ENCODE peak calls at places on chromosomes 3 and 15, in seven cellular contexts. One of them, this sample, is unnamed. For H3K4me1 and H3K36me3, the result is how much of the 10 kb centered on the place peaks cover.

GRCh38 chr3:9862391-9863235 is 17.4 kb downstream of the CIDEC start:
- DNase-seq in GM23338: peak
- DNase-seq in adipocyte: peak
- DNase-seq in neuronal stem cell: peak
- DNase-seq in heart right ventricle: peak
- DNase-seq in colonic mucosa: peak
- DNase-seq in psoas muscle: peak
- DNase-seq in this sample: peak

GRCh38 chr15:47331796-47332480 is 385.4 kb upstream of the SEMA6D start:
- DNase-seq in heart right ventricle: no peak
- DNase-seq in GM23338: no peak
- DNase-seq in colonic mucosa: no peak
- DNase-seq in psoas muscle: no peak
- DNase-seq in adipocyte: peak
- DNase-seq in neuronal stem cell: no peak
- DNase-seq in this sample: no peak

GRCh38 chr3:18597919-18598318 is 172.8 kb upstream of the SATB1 start:
- DNase-seq in adipocyte: no peak
- DNase-seq in GM23338: no peak
- DNase-seq in neuronal stem cell: no peak
- DNase-seq in heart right ventricle: no peak
- DNase-seq in psoas muscle: no peak
- DNase-seq in colonic mucosa: no peak
- DNase-seq in this sample: no peak

GRCh38 chr3:149886957-149887356 is 73.9 kb downstream of the RNF13 start:
- DNase-seq in adipocyte: no peak
- DNase-seq in psoas muscle: no peak
- DNase-seq in GM23338: peak
- DNase-seq in colonic mucosa: no peak
- DNase-seq in heart right ventricle: no peak
- DNase-seq in neuronal stem cell: no peak
- DNase-seq in this sample: no peak

GRCh38 chr15:40909662-40910625 is 15.7 kb downstream of the VPS18 start:
- DNase-seq in psoas muscle: peak
- DNase-seq in neuronal stem cell: no peak
- DNase-seq in heart right ventricle: no peak
- DNase-seq in colonic mucosa: no peak
- DNase-seq in adipocyte: peak
- DNase-seq in GM23338: no peak
- DNase-seq in this sample: no peak

GRCh38 chr15:77168616-77169015 is 97.7 kb upstream of the TSPAN3 start:
- DNase-seq in colonic mucosa: no peak
- DNase-seq in neuronal stem cell: no peak
- DNase-seq in psoas muscle: no peak
- DNase-seq in heart right ventricle: no peak
- DNase-seq in adipocyte: peak
- DNase-seq in GM23338: no peak
- DNase-seq in this sample: no peak

GRCh38 chr3:77602722-77603121 is 562.8 kb downstream of the ROBO2 start:
- DNase-seq in adipocyte: no peak
- DNase-seq in psoas muscle: no peak
- DNase-seq in neuronal stem cell: no peak
- DNase-seq in GM23338: no peak
- DNase-seq in heart right ventricle: no peak
- DNase-seq in colonic mucosa: no peak
- DNase-seq in this sample: no peak

GRCh38 chr3:161042023-161042501 is 63.1 kb downstream of the B3GALNT1 start:
- DNase-seq in colonic mucosa: no peak
- DNase-seq in heart right ventricle: no peak
- DNase-seq in neuronal stem cell: no peak
- DNase-seq in adipocyte: peak
- DNase-seq in GM23338: no peak
- DNase-seq in psoas muscle: no peak
- DNase-seq in this sample: no peak

GRCh38 chr3:5160926-5161858 is 26.3 kb upstream of the EDEM1 start:
- DNase-seq in colonic mucosa: no peak
- DNase-seq in heart right ventricle: no peak
- DNase-seq in neuronal stem cell: no peak
- DNase-seq in GM23338: peak
- DNase-seq in psoas muscle: no peak
- DNase-seq in adipocyte: peak
- DNase-seq in this sample: no peak

GRCh38 chr3:33541918-33542317 is 101.7 kb upstream of the UBP1 start:
- DNase-seq in GM23338: no peak
- DNase-seq in adipocyte: peak
- DNase-seq in neuronal stem cell: no peak
- DNase-seq in psoas muscle: no peak
- DNase-seq in colonic mucosa: no peak
- DNase-seq in heart right ventricle: no peak
- DNase-seq in this sample: no peak

GRCh38 chr3:130242850-130243569 is 102.5 kb upstream of the COL6A5 start:
- DNase-seq in adipocyte: peak
- DNase-seq in neuronal stem cell: no peak
- DNase-seq in psoas muscle: no peak
- DNase-seq in GM23338: no peak
- DNase-seq in colonic mucosa: no peak
- DNase-seq in heart right ventricle: no peak
- DNase-seq in this sample: no peak

GRCh38 chr3:57130426-57131209 is 34.5 kb downstream of the IL17RD start:
- DNase-seq in psoas muscle: no peak
- DNase-seq in colonic mucosa: no peak
- DNase-seq in adipocyte: no peak
- DNase-seq in heart right ventricle: peak
- DNase-seq in GM23338: peak
- DNase-seq in neuronal stem cell: peak
- DNase-seq in this sample: no peak

GRCh38 chr3:170651260-170651845 is 65.5 kb upstream of the SLC7A14 start:
- DNase-seq in neuronal stem cell: no peak
- DNase-seq in heart right ventricle: no peak
- DNase-seq in psoas muscle: no peak
- DNase-seq in GM23338: no peak
- DNase-seq in adipocyte: no peak
- DNase-seq in colonic mucosa: no peak
- DNase-seq in this sample: no peak

GRCh38 chr3:100044369-100044768 is 69.9 kb downstream of the FILIP1L start:
- DNase-seq in heart right ventricle: no peak
- DNase-seq in neuronal stem cell: no peak
- DNase-seq in colonic mucosa: no peak
- DNase-seq in GM23338: no peak
- DNase-seq in adipocyte: no peak
- DNase-seq in psoas muscle: no peak
- DNase-seq in this sample: no peak

GRCh38 chr15:62889734-62890505 is 152.6 kb upstream of the TPM1 start:
- DNase-seq in neuronal stem cell: no peak
- DNase-seq in heart right ventricle: no peak
- DNase-seq in adipocyte: peak
- DNase-seq in psoas muscle: peak
- DNase-seq in colonic mucosa: peak
- DNase-seq in GM23338: no peak
- DNase-seq in this sample: no peak

GRCh38 chr15:62112616-62113593 is 46.1 kb downstream of the C2CD4A start:
- DNase-seq in heart right ventricle: no peak
- DNase-seq in colonic mucosa: no peak
- DNase-seq in GM23338: no peak
- DNase-seq in adipocyte: peak
- DNase-seq in neuronal stem cell: no peak
- DNase-seq in psoas muscle: no peak
- DNase-seq in this sample: no peak

GRCh38 chr3:101512521-101513418 is at the start of gene SENP7:
- DNase-seq in neuronal stem cell: peak
- DNase-seq in psoas muscle: peak
- DNase-seq in adipocyte: peak
- DNase-seq in colonic mucosa: peak
- DNase-seq in heart right ventricle: peak
- DNase-seq in GM23338: peak
- DNase-seq in this sample: peak

GRCh38 chr3:152309535-152310317 is 41.0 kb downstream of the MBNL1 start:
- DNase-seq in colonic mucosa: no peak
- DNase-seq in psoas muscle: no peak
- DNase-seq in GM23338: no peak
- DNase-seq in neuronal stem cell: no peak
- DNase-seq in adipocyte: peak
- DNase-seq in heart right ventricle: no peak
- DNase-seq in this sample: no peak

GRCh38 chr3:152305075-152305474 is 36.3 kb downstream of the MBNL1 start:
- DNase-seq in colonic mucosa: no peak
- DNase-seq in neuronal stem cell: no peak
- DNase-seq in adipocyte: no peak
- DNase-seq in GM23338: peak
- DNase-seq in heart right ventricle: no peak
- DNase-seq in psoas muscle: no peak
- DNase-seq in this sample: no peak

GRCh38 chr3:152307829-152308474 is 39.2 kb downstream of the MBNL1 start:
- DNase-seq in colonic mucosa: peak
- DNase-seq in adipocyte: no peak
- DNase-seq in psoas muscle: no peak
- DNase-seq in heart right ventricle: no peak
- DNase-seq in neuronal stem cell: no peak
- DNase-seq in GM23338: peak
- DNase-seq in this sample: no peak

GRCh38 chr3:152308475-152308844 is 39.7 kb downstream of the MBNL1 start:
- DNase-seq in adipocyte: no peak
- DNase-seq in GM23338: no peak
- DNase-seq in colonic mucosa: no peak
- DNase-seq in heart right ventricle: no peak
- DNase-seq in neuronal stem cell: no peak
- DNase-seq in psoas muscle: no peak
- DNase-seq in this sample: no peak

DNA sequence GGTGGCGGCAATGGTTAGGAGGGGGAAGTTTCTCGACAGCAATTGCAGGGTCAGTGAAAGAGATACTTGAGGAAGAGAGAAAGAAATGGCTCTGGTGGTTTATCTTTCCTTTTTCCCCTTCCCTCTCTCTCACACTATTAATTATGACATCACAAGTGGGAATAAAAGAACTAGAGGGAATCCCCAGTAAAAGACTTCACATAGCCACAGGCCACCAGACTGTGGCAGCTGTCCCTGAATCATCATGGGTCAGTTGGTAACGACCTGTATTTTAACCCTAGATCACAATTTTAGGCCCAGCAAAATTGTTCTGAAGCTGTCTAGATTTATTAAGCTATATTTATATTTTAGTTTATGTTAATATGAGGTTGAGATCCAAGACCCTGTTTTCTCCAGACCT is 40.3 kb downstream of the MBNL1 start:
- DNase-seq in colonic mucosa: no peak
- DNase-seq in psoas muscle: no peak
- DNase-seq in neuronal stem cell: no peak
- DNase-seq in heart right ventricle: no peak
- DNase-seq in adipocyte: no peak
- DNase-seq in GM23338: no peak
- DNase-seq in this sample: no peak
- H3K4me1 ChIP-seq in colonic mucosa: under half
- H3K4me1 ChIP-seq in psoas muscle: half or more
- H3K4me1 ChIP-seq in neuronal stem cell: under half
- H3K4me1 ChIP-seq in heart right ventricle: half or more
- H3K4me1 ChIP-seq in adipocyte: half or more
- H3K4me1 ChIP-seq in GM23338: under half
- H3K4me1 ChIP-seq in this sample: under half

GRCh38 chr15:78527325-78527724 is 12.9 kb upstream of the PSMA4 start:
- DNase-seq in heart right ventricle: no peak
- DNase-seq in adipocyte: no peak
- DNase-seq in neuronal stem cell: no peak
- DNase-seq in GM23338: no peak
- DNase-seq in psoas muscle: no peak
- DNase-seq in colonic mucosa: no peak
- DNase-seq in this sample: no peak
- H3K4me3 ChIP-seq in heart right ventricle: no peak
- H3K4me3 ChIP-seq in adipocyte: no peak
- H3K4me3 ChIP-seq in neuronal stem cell: no peak
- H3K4me3 ChIP-seq in GM23338: no peak
- H3K4me3 ChIP-seq in psoas muscle: no peak
- H3K4me3 ChIP-seq in colonic mucosa: no peak
- H3K4me3 ChIP-seq in this sample: no peak

DNA sequence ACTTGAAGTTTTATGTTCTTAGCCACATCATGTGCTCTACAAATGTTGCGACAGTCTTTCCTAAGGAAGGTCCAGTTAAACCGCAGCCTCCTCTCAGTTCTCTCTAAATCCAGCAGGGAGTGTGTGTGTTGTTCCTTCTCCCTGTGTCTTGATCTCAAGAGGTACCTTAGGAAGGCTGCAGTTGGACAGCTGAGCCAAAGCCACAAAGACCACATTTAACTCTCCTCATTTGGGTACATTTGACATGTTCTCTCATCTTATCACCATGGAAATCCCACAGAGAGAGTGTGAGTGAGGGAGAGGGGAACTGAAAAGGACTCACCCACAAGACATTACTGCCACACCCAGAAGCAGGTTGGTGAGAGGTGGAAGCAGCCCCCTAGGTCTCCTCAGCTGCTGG is 79.5 kb downstream of the CD200R1L start:
- DNase-seq in colonic mucosa: no peak
- DNase-seq in heart right ventricle: no peak
- DNase-seq in neuronal stem cell: no peak
- DNase-seq in psoas muscle: no peak
- DNase-seq in GM23338: no peak
- DNase-seq in adipocyte: peak
- DNase-seq in this sample: no peak
- H3K36me3 ChIP-seq in colonic mucosa: under half
- H3K36me3 ChIP-seq in heart right ventricle: under half
- H3K36me3 ChIP-seq in neuronal stem cell: under half
- H3K36me3 ChIP-seq in psoas muscle: under half
- H3K36me3 ChIP-seq in GM23338: under half
- H3K36me3 ChIP-seq in adipocyte: under half
- H3K36me3 ChIP-seq in this sample: under half

GRCh38 chr3:55245391-55245790 is 241.7 kb downstream of the WNT5A start:
- DNase-seq in heart right ventricle: no peak
- DNase-seq in GM23338: no peak
- DNase-seq in adipocyte: no peak
- DNase-seq in colonic mucosa: no peak
- DNase-seq in neuronal stem cell: no peak
- DNase-seq in psoas muscle: no peak
- DNase-seq in this sample: no peak
- H3K4me1 ChIP-seq in heart right ventricle: under half
- H3K4me1 ChIP-seq in GM23338: under half
- H3K4me1 ChIP-seq in adipocyte: under half
- H3K4me1 ChIP-seq in colonic mucosa: under half
- H3K4me1 ChIP-seq in neuronal stem cell: under half
- H3K4me1 ChIP-seq in psoas muscle: under half
- H3K4me1 ChIP-seq in this sample: under half

GRCh38 chr3:86787091-86787490 is 203.9 kb downstream of the VGLL3 start:
- DNase-seq in heart right ventricle: no peak
- DNase-seq in neuronal stem cell: no peak
- DNase-seq in GM23338: peak
- DNase-seq in colonic mucosa: no peak
- DNase-seq in psoas muscle: no peak
- DNase-seq in adipocyte: peak
- DNase-seq in this sample: no peak
- H3K4me3 ChIP-seq in heart right ventricle: no peak
- H3K4me3 ChIP-seq in neuronal stem cell: no peak
- H3K4me3 ChIP-seq in GM23338: no peak
- H3K4me3 ChIP-seq in colonic mucosa: no peak
- H3K4me3 ChIP-seq in psoas muscle: no peak
- H3K4me3 ChIP-seq in adipocyte: no peak
- H3K4me3 ChIP-seq in this sample: no peak

GRCh38 chr3:15014606-15015328 is 50.3 kb downstream of the MRPS25 start:
- DNase-seq in colonic mucosa: no peak
- DNase-seq in GM23338: no peak
- DNase-seq in neuronal stem cell: no peak
- DNase-seq in psoas muscle: no peak
- DNase-seq in adipocyte: no peak
- DNase-seq in heart right ventricle: no peak
- DNase-seq in this sample: no peak
- H3K36me3 ChIP-seq in colonic mucosa: under half
- H3K36me3 ChIP-seq in GM23338: under half
- H3K36me3 ChIP-seq in neuronal stem cell: under half
- H3K36me3 ChIP-seq in psoas muscle: half or more
- H3K36me3 ChIP-seq in adipocyte: half or more
- H3K36me3 ChIP-seq in heart right ventricle: half or more
- H3K36me3 ChIP-seq in this sample: under half

This sample was measured in aorta.